ENCODE peak calls at places on chromosomes 2 and 18, in five cellular contexts. H is GM23338; M is psoas muscle; T is endodermal cell; B is CD8-positive, alpha-beta T cell. F is an unnamed sample.

GRCh38 chr2:18047114-18047695 is 168.7 kb downstream of the KCNS3 start:
- DNase-seq in M (no peak), T (no peak), B (no peak), H (no peak), F (no peak)

GRCh38 chr2:213020268-213020667 is 131.1 kb downstream of the IKZF2 start:
- DNase-seq in H (no peak), T (no peak), M (no peak), B (no peak), F (peak)

GRCh38 chr18:11027862-11028261 is 121.5 kb downstream of the PIEZO2 start:
- DNase-seq in B (no peak), T (no peak), M (no peak), H (no peak), F (peak)

GRCh38 chr18:43049021-43049420 is 66.5 kb downstream of the RIT2 start:
- DNase-seq in B (no peak), H (no peak), M (no peak), T (no peak), F (no peak)

GRCh38 chr18:62586148-62586774 is 63.4 kb downstream of the ZCCHC2 start:
- DNase-seq in M (peak), B (peak), H (peak), T (peak), F (peak)

GRCh38 chr2:111167238-111168162 is 46.8 kb downstream of the BCL2L11 start:
- DNase-seq in T (peak), M (no peak), B (no peak), H (no peak), F (peak)

GRCh38 chr2:223760838-223761502 is 76.4 kb downstream of the AP1S3 start:
- DNase-seq in B (peak), T (peak), M (no peak), H (peak), F (peak)

GRCh38 chr18:74511823-74512222 is 15.7 kb downstream of the CNDP2 start:
- DNase-seq in B (no peak), M (no peak), H (no peak), T (peak), F (no peak)

GRCh38 chr2:17646838-17647701 is 106.5 kb downstream of the SMC6 start:
- DNase-seq in B (no peak), H (no peak), T (no peak), M (no peak), F (no peak)

GRCh38 chr2:58620127-58620526 is 379.0 kb upstream of the FANCL start:
- DNase-seq in M (no peak), H (no peak), T (no peak), B (no peak), F (no peak)

GRCh38 chr2:10120938-10121574 is 1.5 kb upstream of the RRM2 start:
- DNase-seq in H (no peak), B (no peak), T (no peak), M (no peak), F (peak)

GRCh38 chr2:226915846-226916360 is 80.0 kb downstream of the RHBDD1 start:
- DNase-seq in B (no peak), H (no peak), T (no peak), M (no peak), F (no peak)

GRCh38 chr2:85635636-85636035 is 19.6 kb downstream of the USP39 start:
- DNase-seq in M (no peak), B (no peak), T (no peak), H (no peak), F (no peak)

GRCh38 chr2:226115102-226115831 is 684.4 kb downstream of the IRS1 start:
- DNase-seq in B (no peak), T (no peak), H (no peak), M (no peak), F (no peak)

GRCh38 chr2:229220254-229220653 is 50.8 kb downstream of the PID1 start:
- DNase-seq in B (no peak), M (no peak), T (no peak), H (no peak), F (no peak)

GRCh38 chr2:164896634-164897033 is 55.0 kb upstream of the COBLL1 start:
- DNase-seq in H (no peak), B (no peak), T (no peak), M (no peak), F (peak)

GRCh38 chr2:230161180-230161579 is 58.6 kb downstream of the SP110 start:
- DNase-seq in B (no peak), T (no peak), M (no peak), H (no peak), F (peak)

GRCh38 chr2:48200591-48201293 is 294.4 kb upstream of the FBXO11 start:
- DNase-seq in M (no peak), H (no peak), B (no peak), T (no peak), F (peak)

GRCh38 chr2:219876931-219877330 is 249.5 kb downstream of the SLC4A3 start:
- DNase-seq in B (no peak), H (no peak), M (no peak), T (no peak), F (no peak)

GRCh38 chr2:28507806-28508764 is 12.2 kb downstream of the PLB1 start:
- DNase-seq in B (peak), T (no peak), H (no peak), M (no peak), F (peak)

GRCh38 chr2:172098650-172099471 is 3.8 kb downstream of the DLX2 start:
- DNase-seq in T (peak), H (peak), M (peak), B (no peak), F (peak)

GRCh38 chr2:47003641-47004427 is 88.2 kb upstream of the MCFD2 start:
- DNase-seq in B (no peak), H (no peak), T (no peak), M (no peak), F (no peak)

GRCh38 chr2:201656102-201656501 is 12.8 kb upstream of the TMEM237 start:
- DNase-seq in M (no peak), T (no peak), H (no peak), B (no peak), F (no peak)

GRCh38 chr2:76008001-76008702 is 297.4 kb upstream of the GCFC2 start:
- DNase-seq in M (no peak), B (no peak), T (peak), H (peak), F (peak)

DNA sequence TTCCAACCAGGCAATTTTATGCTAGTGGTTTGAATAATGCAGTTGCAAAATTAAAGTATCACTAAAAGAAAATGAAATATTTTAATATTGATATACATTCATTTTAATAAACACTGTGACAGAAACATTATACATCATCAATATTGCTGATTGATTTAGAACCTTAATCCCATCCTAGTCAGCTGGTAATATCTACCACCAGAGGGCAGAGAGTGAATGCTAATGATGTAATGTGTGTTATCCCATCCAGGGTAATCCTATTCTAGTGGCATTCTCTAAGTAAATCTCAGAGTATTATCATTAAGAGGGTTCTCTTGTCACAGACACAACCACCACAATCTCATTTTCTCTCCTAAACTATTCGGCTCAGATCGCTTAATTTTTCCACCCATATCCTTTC is 477.4 kb downstream of the CPS1 start:
- DNase-seq in H (peak), M (no peak), B (no peak), T (no peak), F (no peak)
- TF ChIP-seq CTCF in H (peak), M (peak), B (no peak), T (peak), F (peak)

GRCh38 chr2:216689397-216689796 is 6.0 kb downstream of the IGFBP5 start:
- DNase-seq in B (no peak), T (no peak), M (no peak), H (no peak), F (no peak)

GRCh38 chr2:216688731-216689360 is 6.5 kb downstream of the IGFBP5 start:
- DNase-seq in H (peak), B (no peak), T (no peak), M (peak), F (no peak)

GRCh38 chr2:216692636-216693413 is 2.5 kb downstream of the IGFBP5 start:
- DNase-seq in H (peak), T (peak), B (peak), M (peak), F (peak)

GRCh38 chr2:216691210-216691741 is 4.1 kb downstream of the IGFBP5 start:
- DNase-seq in H (peak), T (peak), M (peak), B (no peak), F (no peak)

DNA sequence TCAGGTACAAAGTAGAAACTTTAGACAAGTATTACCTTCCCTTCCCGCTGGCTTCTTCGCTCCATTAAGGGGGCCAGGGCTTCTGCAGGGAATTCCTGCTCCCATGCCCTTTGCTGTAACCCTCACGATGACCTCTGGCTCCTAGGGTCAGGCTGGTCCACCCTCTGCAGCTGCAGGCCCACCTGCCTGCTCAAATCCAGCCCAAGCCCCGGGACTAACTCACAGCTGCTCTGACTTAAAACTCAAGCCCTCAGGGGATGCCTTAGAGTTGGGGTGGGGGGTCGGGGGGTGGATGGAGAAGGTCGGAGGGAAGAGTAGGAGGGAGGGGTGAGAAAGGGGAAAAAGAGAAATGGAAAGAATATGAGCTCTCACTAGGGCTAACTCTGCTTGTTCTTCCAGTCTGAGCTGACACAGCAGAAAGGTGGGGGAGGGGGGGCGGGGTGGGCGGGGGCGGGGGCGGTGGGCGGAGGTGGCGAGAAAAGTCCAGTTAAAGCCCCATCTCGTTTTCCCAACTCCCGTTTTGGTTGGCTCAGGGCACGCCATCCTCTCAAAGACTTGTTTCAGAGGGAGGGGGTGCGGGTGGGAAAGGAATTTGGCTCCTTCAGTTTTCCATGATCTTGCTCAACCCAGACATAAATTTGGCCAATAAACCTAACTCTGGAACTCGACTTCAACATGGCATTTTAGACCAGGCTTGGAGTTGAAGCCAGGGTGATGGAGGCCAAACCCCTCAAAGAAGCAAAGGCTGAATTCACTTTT is 4.7 kb downstream of the IGFBP5 start:
- DNase-seq in M (peak), B (no peak), T (no peak), H (peak), F (no peak)
- H3K4me3 ChIP-seq in M (peak), B (no peak), T (peak), H (peak), F (no peak)

DNA sequence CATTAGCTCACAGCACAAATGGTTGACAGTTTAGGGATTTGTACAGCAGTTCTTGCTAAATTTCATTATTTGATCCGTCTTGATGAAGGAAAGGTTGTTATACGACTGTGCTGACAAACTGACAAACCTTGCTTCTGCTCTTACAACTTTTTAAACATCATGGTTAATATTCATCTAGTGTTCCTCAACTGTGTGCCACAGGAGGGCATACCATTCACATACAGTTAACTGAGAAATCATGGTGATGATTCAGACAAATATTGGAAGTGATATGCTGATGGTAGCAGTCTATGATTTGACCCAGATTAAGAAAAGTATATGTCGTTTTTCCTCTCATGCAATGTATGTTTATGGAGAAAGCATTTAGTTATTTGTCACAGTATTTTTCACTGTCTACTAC is 129.8 kb upstream of the FSIP2 start:
- DNase-seq in B (no peak), H (no peak), T (no peak), M (no peak), F (no peak)
- TF ChIP-seq CTCF in B (no peak), H (no peak), T (peak), M (no peak), F (no peak)

GRCh38 chr18:24010673-24011072 is 3.9 kb upstream of the TTC39C start:
- DNase-seq in T (no peak), M (no peak), H (peak), B (no peak), F (no peak)

GRCh38 chr18:24009651-24010333 is 4.8 kb upstream of the TTC39C start:
- DNase-seq in T (no peak), B (no peak), M (no peak), H (no peak), F (peak)

GRCh38 chr18:24011095-24011917 is 3.2 kb upstream of the TTC39C start:
- DNase-seq in B (no peak), T (no peak), H (no peak), M (no peak), F (no peak)

GRCh38 chr18:24006731-24007308 is 7.7 kb upstream of the TTC39C start:
- DNase-seq in B (no peak), H (no peak), M (no peak), T (no peak), F (peak)

DNA sequence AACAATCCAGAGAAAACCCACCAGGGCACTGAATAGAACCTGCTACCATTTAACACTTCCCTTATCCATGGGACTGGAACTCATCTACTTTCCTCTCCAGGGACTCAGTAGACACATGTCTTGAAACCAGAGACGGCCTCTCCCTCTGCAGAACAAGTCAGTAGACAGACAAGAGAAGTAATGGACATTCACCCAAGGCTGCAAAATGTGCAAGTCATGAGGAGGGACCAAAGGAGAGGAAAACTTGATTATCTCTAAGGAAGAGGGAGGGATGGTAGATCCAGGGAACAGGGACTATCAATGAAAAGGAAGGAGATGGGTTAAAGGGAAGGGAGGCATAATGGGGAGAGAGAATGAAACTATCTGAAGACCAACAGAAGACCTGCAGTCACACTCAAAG is 5.3 kb upstream of the TTC39C start:
- DNase-seq in B (no peak), T (no peak), H (no peak), M (no peak), F (no peak)
- H3K4me3 ChIP-seq in B (no peak), T (no peak), H (no peak), M (no peak), F (no peak)

GRCh38 chr2:101037161-101037755 is 35.2 kb downstream of the RPL31 start:
- DNase-seq in T (no peak), H (no peak), B (no peak), M (no peak), F (no peak)

GRCh38 chr2:101040761-101041160 is 38.7 kb downstream of the RPL31 start:
- DNase-seq in B (no peak), T (no peak), M (no peak), H (no peak), F (no peak)

GRCh38 chr2:101040072-101040471 is 38.0 kb downstream of the RPL31 start:
- DNase-seq in H (no peak), M (no peak), T (no peak), B (no peak), F (no peak)

GRCh38 chr2:101036562-101036961 is 34.5 kb downstream of the RPL31 start:
- DNase-seq in M (no peak), T (no peak), B (no peak), H (peak), F (peak)

GRCh38 chr2:101038455-101039255 is 36.6 kb downstream of the RPL31 start:
- DNase-seq in H (peak), M (no peak), B (no peak), T (peak), F (peak)
- TF ChIP-seq CTCF in H (peak), M (peak), B (no peak), T (peak), F (peak)

GRCh38 chr18:49231541-49231940 is 228.9 kb downstream of the DYM start:
- DNase-seq in B (no peak), H (no peak), M (no peak), T (no peak), F (no peak)
- H3K4me3 ChIP-seq in B (no peak), H (no peak), M (no peak), T (no peak), F (no peak)

DNA sequence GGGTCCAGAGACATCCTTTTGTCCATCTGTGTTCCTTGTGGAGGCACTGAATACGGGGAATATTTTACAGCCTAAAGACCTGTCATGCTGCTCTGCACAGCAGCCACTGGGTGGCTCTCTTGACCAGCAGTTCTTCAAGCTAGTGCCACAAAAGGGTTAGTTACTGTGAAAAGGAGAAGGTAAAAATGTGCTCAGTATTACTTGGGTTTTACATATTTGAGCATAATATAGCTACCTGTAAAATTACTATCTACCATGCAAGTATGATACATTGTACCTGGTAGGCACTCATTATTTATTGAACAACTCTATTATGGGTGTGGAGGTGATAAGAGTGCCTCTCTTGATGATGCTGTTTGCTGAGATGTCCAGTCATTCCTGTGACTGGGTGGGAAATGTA is 23.6 kb downstream of the FZD5 start:
- DNase-seq in M (peak), H (peak), B (no peak), T (peak), F (peak)
- TF ChIP-seq CTCF in M (peak), H (peak), B (peak), T (peak), F (peak)

F was measured in GM12865.